ENCODE peak calls at places on chromosomes 5 and 9, in ten cellular contexts. A is HCT116, T is heart left ventricle, D is A549, C is breast epithelium, S is suprapubic skin, R is transverse colon, K is body of pancreas, F is IMR-90, Y is stomach. M is an unnamed sample. For H3K4me1, the result is how much of the 10 kb centered on the place peaks cover.

GRCh38 chr5:96049398-96050272 is 88.0 kb upstream of the ELL2 start:
- DNase-seq in A (no peak), T (no peak), D (no peak), C (no peak), S (no peak), R (no peak), K (no peak), F (peak), Y (no peak), M (no peak)

GRCh38 chr9:38414040-38414723 is 10.1 kb downstream of the IGFBPL1 start:
- DNase-seq in A (no peak), T (no peak), D (no peak), C (no peak), S (no peak), R (no peak), K (no peak), F (no peak), Y (no peak), M (no peak)

GRCh38 chr9:109311731-109312130 is 9.1 kb downstream of the EPB41L4B start:
- DNase-seq in A (no peak), T (no peak), D (no peak), C (no peak), S (no peak), R (no peak), K (no peak), F (no peak), Y (no peak), M (no peak)

GRCh38 chr5:138109463-138110265 is 25.8 kb downstream of the WNT8A start:
- DNase-seq in A (no peak), T (no peak), D (no peak), C (no peak), S (no peak), R (no peak), K (no peak), F (peak), Y (no peak), M (no peak)

GRCh38 chr5:44538831-44539539 is 149.8 kb upstream of the FGF10 start:
- DNase-seq in A (no peak), T (no peak), D (no peak), C (no peak), S (no peak), R (no peak), K (no peak), F (no peak), Y (no peak), M (no peak)

GRCh38 chr9:137247916-137248175 is 3.2 kb upstream of the STPG3 start:
- DNase-seq in A (no peak), T (no peak), D (no peak), C (no peak), S (no peak), R (no peak), K (no peak), F (no peak), Y (no peak), M (no peak)

GRCh38 chr9:72427801-72428200 is 62.8 kb upstream of the ZFAND5 start:
- DNase-seq in A (no peak), T (no peak), D (no peak), C (no peak), S (no peak), R (no peak), K (no peak), F (no peak), Y (no peak), M (no peak)

GRCh38 chr5:43110606-43111170 is 10.0 kb upstream of the ZNF131 start:
- DNase-seq in A (peak), T (no peak), D (peak), C (no peak), S (no peak), R (peak), K (no peak), F (no peak), Y (no peak), M (no peak)

GRCh38 chr5:112420111-112420864 is 1.2 kb upstream of the EPB41L4A start:
- DNase-seq in A (peak), T (peak), D (peak), C (peak), S (peak), R (peak), K (peak), F (peak), Y (peak), M (peak)

GRCh38 chr5:98941131-98941883 is 12.5 kb upstream of the CHD1 start:
- DNase-seq in A (no peak), T (no peak), D (no peak), C (no peak), S (no peak), R (no peak), K (no peak), F (no peak), Y (no peak), M (no peak)

DNA sequence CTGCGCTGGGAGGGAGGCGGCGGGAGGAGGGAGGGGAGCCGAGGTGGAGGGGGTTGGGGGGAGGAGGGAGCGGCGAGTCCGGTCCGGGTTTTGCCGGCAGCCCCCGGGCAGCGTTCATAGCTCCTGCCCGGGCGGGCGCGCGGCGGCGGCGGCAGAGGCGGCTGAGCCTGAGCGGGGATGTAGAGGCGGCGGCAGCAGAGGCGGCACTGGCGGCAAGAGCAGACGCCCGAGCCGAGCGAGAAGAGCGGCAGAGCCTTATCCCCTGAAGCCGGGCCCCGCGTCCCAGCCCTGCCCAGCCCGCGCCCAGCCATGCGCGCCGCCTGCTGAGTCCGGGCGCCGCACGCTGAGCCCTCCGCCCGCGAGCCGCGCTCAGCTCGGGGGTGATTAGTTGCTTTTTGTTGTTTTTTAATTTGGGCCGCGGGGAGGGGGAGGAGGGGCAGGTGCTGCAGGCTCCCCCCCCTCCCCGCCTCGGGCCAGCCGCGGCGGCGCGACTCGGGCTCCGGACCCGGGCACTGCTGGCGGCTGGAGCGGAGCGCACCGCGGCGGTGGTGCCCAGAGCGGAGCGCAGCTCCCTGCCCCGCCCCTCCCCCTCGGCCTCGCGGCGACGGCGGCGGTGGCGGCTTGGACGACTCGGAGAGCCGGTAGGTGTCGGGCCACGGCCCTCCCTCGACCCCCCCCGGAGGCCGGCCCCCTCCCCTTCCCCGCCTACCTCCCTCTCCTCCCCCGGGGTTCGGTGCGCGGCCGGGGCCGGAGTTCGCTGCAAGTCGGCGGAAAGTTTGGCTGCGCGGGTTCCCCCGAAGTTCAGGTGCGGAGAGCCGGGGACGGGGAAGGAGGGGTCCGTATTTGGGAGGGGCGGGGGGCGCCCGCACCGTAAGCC is at the start of gene CXXC5:
- DNase-seq in A (no peak), T (peak), D (peak), C (no peak), S (no peak), R (peak), K (peak), F (peak), Y (peak), M (peak)
- TF ChIP-seq POLR2A in A (no peak), T (peak), D (peak), C (peak), S (no peak), R (peak), K (peak), F (peak), Y (no peak), M (peak)

DNA sequence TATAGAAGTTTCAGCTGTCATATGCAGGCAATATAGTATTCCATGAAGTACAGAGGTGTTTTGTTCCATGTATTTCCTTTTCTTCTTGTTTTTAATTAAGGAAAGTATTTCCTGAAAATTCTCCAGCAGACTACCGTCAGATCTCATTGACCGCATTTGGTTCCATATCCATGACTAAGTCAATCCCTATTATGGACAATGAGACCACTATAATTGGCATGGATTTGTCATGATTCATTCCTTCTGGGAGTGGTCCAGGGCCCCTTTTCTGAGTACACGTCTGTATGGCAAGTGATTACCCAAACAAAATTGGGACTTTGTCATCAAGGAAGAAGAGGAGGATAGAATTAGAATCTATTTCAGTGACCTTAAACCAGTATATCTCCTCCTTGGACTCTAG is 283.2 kb upstream of the CLINT1 start:
- DNase-seq in A (no peak), T (no peak), D (no peak), C (no peak), S (no peak), R (no peak), K (no peak), F (no peak), Y (no peak), M (no peak)
- H3K4me1 ChIP-seq in A (under half), T (under half), D (under half), C (under half), S (under half), R (under half), K (under half), F (under half), Y (under half), M (under half)

DNA sequence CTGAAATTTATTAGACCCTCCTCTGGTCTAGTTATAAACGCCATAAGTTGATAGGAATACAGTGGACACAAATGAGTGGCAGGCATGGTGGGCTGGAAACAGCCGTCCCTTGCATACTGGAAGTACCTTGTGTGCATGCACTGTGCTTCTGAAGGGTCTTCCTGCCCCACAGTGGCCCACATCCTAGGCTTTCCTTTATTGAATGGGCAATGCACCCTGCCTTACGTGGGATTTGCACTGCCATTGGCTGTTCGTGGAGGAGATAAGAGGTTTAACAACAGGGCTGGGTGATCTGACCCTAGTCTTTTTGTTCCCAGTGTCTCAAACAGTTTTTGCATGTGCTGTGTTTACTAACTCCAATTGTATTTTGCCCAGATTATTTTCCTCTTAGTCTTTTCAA is 480.8 kb downstream of the GADD45G start:
- DNase-seq in A (no peak), T (no peak), D (no peak), C (no peak), S (no peak), R (no peak), K (no peak), F (no peak), Y (no peak), M (no peak)
- H3K4me3 ChIP-seq in A (no peak), T (no peak), D (no peak), C (no peak), S (no peak), R (no peak), K (no peak), F (no peak), Y (no peak), M (no peak)

DNA sequence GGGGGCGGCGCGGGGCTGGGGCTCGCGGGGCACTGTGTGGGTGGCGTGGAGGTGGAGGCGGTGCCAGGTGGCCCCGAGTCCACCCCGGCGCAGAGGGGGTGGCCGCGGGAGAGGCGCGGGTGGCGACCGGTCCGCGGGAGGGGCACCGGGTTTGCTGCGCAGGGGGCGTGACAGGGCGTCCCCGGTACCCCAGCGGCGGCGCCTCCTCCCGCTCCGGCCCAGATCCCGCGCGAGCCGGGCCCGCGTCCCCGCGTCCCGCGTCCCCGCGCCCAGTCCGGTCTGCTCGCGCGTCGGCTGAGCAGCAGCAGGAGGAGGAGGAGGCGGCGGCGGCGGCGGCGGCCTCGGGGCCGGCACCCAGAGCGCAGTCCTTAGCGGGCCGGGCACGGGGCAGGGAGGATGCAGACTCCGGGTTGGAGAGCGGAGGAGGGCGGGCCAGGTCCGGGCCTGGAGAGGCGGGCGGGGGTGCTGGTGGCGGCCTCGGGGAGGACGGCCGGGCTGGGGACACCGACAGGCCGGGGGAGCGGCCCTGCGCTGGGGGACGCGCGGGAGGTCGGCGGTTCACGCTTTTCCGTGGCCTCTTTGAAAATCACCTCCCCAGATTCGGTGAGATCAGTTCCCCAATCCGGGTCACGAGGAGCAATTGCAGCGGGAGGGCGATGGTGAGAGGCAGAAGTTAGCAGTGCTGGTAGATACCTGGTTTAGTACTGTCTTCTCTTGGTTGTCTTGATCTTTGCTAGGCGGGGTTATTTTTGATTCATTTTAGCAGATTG is 1.6 kb downstream of the TRIO start:
- DNase-seq in A (peak), T (peak), D (peak), C (peak), S (no peak), R (peak), K (peak), F (peak), Y (peak), M (peak)
- TF ChIP-seq POLR2A in A (no peak), T (no peak), D (no peak), C (no peak), S (no peak), R (peak), K (peak), F (peak), Y (no peak), M (peak)

DNA sequence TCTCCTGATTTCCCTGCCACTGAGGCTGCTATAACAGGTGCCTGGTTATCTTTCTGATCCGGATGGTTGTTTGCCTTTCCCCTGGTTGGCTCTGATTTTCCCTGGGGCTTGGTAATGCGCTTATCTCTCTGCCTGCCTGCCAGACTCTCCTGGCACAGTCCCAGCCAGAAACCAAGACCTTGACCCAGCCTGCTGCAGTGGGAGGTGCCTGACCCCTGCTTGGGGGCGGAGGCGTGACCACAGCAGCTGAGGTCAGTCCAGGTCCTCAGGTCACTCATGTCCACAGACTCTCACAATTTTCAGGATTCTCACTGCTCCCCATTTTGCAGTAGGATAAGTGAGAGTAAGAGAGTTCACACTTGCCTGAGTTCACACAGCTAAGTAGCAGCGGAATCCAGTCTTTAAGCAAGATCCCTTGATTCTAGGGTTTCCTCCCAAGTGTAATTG is 24.4 kb upstream of the SYNPO start:
- DNase-seq in A (no peak), T (peak), D (no peak), C (no peak), S (no peak), R (peak), K (peak), F (no peak), Y (peak), M (peak)
- H3K4me1 ChIP-seq in A (under half), T (half or more), D (under half), C (under half), S (half or more), R (half or more), K (half or more), F (under half), Y (half or more), M (half or more)